ENCODE peak calls at places on chromosomes 1 and 21, in ten cellular contexts. Y is heart left ventricle, I is breast epithelium, Q is NB4, U is adrenal gland, R is endothelial cell of umbilical vein, S is HCT116, Z is IMR-90, L is A549, T is transverse colon. F is an unnamed sample.

GRCh38 chr1:112718691-112719418 is 3.7 kb upstream of the PPM1J start:
- DNase-seq in Y (peak), I (peak), Q (peak), U (peak), R (peak), S (no peak), Z (peak), L (peak), T (peak), F (peak)

GRCh38 chr1:102151242-102151641 is 154.5 kb upstream of the OLFM3 start:
- DNase-seq in Y (no peak), I (no peak), Q (no peak), U (no peak), R (no peak), S (no peak), Z (no peak), L (no peak), T (no peak), F (no peak)

GRCh38 chr1:179754031-179754624 is 11.0 kb downstream of the FAM163A start:
- DNase-seq in Y (no peak), I (no peak), Q (no peak), U (peak), R (no peak), S (no peak), Z (peak), L (no peak), T (no peak), F (no peak)

GRCh38 chr1:37965301-37965700 is 18.4 kb upstream of the INPP5B start:
- DNase-seq in Y (no peak), I (no peak), Q (no peak), U (no peak), R (no peak), S (no peak), Z (no peak), L (no peak), T (no peak), F (no peak)

GRCh38 chr21:14603202-14603601 is 57.1 kb upstream of the SAMSN1 start:
- DNase-seq in Y (no peak), I (no peak), Q (peak), U (no peak), R (peak), S (no peak), Z (peak), L (no peak), T (no peak), F (no peak)

GRCh38 chr1:156870734-156871133 is 10.1 kb downstream of the NTRK1 start:
- DNase-seq in Y (no peak), I (no peak), Q (no peak), U (no peak), R (no peak), S (no peak), Z (peak), L (peak), T (no peak), F (no peak)

GRCh38 chr1:59502009-59502691 is 205.3 kb downstream of the FGGY start:
- DNase-seq in Y (no peak), I (peak), Q (no peak), U (peak), R (no peak), S (no peak), Z (no peak), L (no peak), T (no peak), F (no peak)

GRCh38 chr1:30721311-30722174 is 1.8 kb downstream of the MATN1 start:
- DNase-seq in Y (no peak), I (no peak), Q (no peak), U (no peak), R (no peak), S (no peak), Z (no peak), L (no peak), T (no peak), F (no peak)

GRCh38 chr1:18264450-18265000 is 156.9 kb downstream of the IGSF21 start:
- DNase-seq in Y (no peak), I (no peak), Q (no peak), U (no peak), R (no peak), S (no peak), Z (no peak), L (no peak), T (no peak), F (no peak)

GRCh38 chr1:21659924-21660326 is 9.2 kb downstream of the RAP1GAP start:
- DNase-seq in Y (no peak), I (no peak), Q (no peak), U (peak), R (no peak), S (no peak), Z (no peak), L (no peak), T (no peak), F (no peak)

GRCh38 chr1:21661886-21662285 is 7.3 kb downstream of the RAP1GAP start:
- DNase-seq in Y (no peak), I (no peak), Q (no peak), U (peak), R (no peak), S (no peak), Z (no peak), L (no peak), T (no peak), F (no peak)

GRCh38 chr1:21662426-21663250 is 6.5 kb downstream of the RAP1GAP start:
- DNase-seq in Y (no peak), I (no peak), Q (no peak), U (peak), R (no peak), S (no peak), Z (no peak), L (no peak), T (no peak), F (peak)

GRCh38 chr1:21657456-21658190 is 11.5 kb downstream of the RAP1GAP start:
- DNase-seq in Y (no peak), I (no peak), Q (no peak), U (no peak), R (no peak), S (no peak), Z (no peak), L (no peak), T (no peak), F (no peak)

DNA sequence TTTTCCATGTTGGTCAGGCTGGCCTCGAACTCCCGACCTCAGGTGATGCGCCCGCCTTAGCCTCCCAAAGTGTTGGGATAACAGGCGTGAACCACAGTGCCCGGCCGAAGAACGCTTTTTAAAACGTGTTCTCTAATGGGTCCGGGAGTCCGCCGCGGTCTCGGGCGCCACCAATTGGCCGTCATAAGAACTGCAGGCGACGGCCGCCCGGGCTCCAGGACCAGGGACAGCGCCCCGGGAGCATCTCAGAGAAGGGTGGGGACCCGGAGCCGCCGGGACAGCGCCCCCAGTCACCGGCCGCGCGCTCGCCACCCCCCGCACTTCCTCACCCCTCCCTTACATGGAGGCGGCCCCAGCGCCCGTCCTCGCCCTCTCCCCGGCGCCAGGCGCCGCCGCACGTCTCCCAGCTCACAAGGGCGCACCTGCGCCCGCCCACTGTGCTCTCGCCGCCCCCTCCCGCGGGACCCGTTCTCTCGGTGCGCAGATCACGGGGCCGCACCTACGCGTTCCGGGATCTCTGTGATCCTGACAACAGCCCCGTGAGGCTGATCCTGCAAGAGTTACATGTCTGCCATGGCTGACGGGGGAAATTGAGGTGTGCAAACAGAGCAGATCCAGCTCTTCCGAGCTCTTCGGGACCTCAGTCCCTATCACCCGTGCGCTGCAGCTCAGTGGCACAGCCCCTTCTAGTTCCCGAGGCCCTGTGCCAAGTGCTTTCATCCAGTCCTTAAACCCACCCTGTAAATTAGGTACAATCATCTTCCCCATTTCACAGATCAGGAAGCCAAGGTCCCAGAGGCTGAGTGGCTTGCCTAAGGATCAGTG is 9.8 kb downstream of the RAP1GAP start:
- DNase-seq in Y (peak), I (peak), Q (peak), U (peak), R (peak), S (peak), Z (peak), L (peak), T (peak), F (peak)
- H3K4me3 ChIP-seq in Y (no peak), I (peak), Q (no peak), U (no peak), R (no peak), S (peak), Z (no peak), L (no peak), T (no peak), F (no peak)

DNA sequence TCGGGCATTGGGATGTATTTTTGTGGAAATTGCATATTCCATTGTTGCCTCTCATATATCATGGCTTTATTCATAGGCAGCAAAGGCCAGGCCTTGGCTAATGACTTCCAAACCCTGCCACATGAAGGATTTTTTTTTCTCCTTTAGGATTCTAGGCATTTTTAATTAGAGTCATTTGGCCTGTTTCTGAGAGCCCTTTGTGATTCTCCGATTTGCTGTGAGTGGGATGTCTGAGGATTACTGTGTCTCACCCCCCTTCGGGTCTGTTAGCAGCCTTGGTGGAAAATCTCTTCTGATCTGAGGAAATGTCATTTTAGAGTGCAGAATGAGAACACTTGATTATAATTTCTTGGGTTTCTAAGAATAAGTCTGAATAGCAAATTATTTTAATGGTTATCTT is 253.5 kb downstream of the NTNG1 start:
- DNase-seq in Y (no peak), I (no peak), Q (no peak), U (no peak), R (no peak), S (no peak), Z (no peak), L (no peak), T (no peak), F (no peak)
- TF ChIP-seq POLR2A in Y (no peak), I (no peak), Q (no peak), U (no peak), R (no peak), S (no peak), Z (no peak), L (no peak), T (no peak), F (no peak)

DNA sequence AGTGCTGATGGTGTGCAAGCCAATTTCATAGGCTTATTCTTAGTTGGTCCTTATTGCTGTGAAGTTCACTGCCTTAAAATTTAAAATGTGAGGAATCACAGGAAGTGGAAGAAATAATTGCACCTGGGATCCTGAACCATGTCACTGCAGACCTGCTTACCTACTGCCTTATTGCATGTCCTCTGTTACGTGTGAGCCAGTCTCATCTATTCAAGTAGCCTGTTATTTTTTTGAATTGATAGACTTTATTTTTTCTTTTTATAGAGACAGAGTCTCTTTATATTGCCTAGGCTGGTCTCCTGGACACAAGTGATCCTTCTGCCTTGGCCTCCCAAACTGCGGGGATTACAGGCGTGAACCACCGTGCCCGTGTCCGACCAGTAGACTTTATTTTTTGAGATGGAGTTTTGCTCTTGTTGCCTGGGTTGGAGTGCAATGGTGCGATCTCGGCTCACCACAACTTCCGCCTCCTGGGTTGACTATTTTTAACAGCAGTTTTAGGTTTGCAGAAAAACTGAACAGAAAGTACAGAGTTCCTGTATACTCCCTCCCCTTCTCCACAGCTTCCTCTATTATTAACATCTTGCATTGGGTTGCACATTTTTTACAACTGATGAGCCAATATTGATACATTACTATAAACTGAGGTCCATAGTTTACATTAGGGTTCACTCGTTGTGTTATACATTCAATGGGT is 14.0 kb upstream of the DISC1 start:
- DNase-seq in Y (no peak), I (no peak), Q (peak), U (peak), R (no peak), S (no peak), Z (no peak), L (no peak), T (peak), F (peak)
- H3K4me3 ChIP-seq in Y (no peak), I (no peak), Q (peak), U (no peak), R (no peak), S (no peak), Z (no peak), L (no peak), T (no peak), F (no peak)

GRCh38 chr21:36990508-36991205 is 15.8 kb upstream of the RIPPLY3 start:
- DNase-seq in Y (no peak), I (no peak), Q (no peak), U (no peak), R (no peak), S (no peak), Z (no peak), L (no peak), T (no peak), F (no peak)

GRCh38 chr21:36992671-36993070 is 13.8 kb upstream of the RIPPLY3 start:
- DNase-seq in Y (no peak), I (no peak), Q (no peak), U (no peak), R (no peak), S (no peak), Z (no peak), L (no peak), T (no peak), F (no peak)

GRCh38 chr21:36988536-36988935 is 18.0 kb upstream of the RIPPLY3 start:
- DNase-seq in Y (no peak), I (no peak), Q (no peak), U (no peak), R (no peak), S (no peak), Z (no peak), L (no peak), T (no peak), F (no peak)

GRCh38 chr21:36987845-36988244 is 18.7 kb upstream of the RIPPLY3 start:
- DNase-seq in Y (no peak), I (no peak), Q (no peak), U (no peak), R (no peak), S (no peak), Z (no peak), L (no peak), T (no peak), F (no peak)

DNA sequence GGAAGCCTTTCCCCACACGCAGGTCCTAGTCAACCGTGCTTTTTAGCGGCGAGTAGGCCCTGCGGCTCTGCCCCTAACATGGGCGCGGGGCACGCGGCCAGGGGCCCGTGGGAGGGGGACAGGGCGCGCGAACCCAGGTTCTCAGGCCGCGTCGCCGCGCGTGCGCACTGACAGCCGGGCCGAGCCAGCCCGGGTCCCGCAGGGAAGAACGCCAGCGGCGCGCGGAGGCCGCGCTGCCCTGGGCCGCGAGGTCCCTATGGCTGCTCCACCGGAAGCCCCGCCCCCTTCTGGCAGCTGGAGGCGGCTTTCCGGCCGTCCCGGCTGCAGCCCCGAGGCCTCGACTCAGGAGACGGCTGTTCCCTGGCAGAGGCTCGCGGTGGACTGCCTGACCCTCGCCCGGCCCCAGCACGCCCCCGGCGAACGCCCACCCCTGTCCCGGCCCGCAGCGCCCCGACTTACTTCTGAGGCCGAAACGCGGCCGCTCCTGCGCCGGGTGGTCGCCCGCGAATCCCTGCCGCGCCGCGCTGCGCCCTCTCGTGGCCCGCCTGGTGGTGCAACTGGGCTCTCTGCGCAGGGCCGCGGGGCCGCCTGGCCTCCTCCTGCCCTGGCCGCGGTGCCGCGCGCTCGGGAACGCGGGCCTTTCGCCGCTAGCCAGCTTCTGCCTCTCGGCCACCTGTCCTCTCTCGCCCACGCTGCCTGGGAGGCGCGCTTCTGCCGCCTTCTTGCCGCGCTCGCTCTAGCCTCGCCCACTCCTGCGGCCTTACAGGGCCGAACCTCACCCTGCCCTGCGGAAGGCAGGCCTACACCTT is 16.6 kb upstream of the RIPPLY3 start:
- DNase-seq in Y (peak), I (peak), Q (peak), U (peak), R (peak), S (peak), Z (peak), L (peak), T (peak), F (peak)
- TF ChIP-seq POLR2A in Y (peak), I (no peak), Q (peak), U (peak), R (peak), S (peak), Z (no peak), L (peak), T (peak), F (peak)

DNA sequence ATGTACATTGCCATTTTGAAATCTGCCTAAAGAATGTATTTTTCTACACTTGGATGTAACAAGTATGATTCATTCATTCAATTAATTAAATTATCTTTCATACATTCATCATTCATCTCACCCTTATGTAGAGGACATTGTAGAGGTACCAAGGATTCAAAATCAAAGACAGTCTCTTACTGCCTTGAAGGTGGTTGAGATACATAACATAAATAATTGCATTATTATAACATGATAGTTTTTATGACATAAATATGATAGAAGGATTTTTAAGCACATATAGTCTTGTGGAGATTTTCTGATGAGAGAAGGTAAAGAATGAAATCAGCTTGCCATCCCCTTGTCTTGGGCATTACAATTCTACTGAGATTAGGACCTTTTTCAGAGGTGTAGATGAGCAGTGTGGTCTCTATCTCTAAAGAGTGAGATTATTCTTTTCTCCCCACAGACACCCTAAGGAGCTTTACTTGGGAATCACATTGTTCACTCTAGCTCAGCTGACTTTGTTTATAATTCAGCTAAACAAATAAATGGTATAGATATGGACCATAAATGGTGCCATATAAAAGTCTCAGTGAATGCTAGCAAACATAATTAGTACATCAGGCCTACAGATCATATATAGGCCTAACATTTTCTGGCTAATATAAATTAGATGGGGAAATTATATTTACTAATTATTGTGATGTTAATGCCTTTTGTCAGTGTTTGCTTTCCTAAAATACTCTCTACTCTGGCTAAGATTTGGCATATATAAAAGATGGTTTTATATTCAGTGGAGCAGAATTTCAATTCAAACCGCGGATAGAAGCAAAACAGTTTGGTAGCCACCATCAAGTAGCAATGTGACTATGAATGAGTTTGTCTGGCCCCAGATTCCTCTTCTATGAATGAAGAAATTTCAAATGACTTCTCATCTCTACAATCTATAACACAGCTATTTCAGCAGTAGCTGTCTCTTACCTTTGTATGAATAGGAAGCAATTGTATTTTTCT is 1.9 kb downstream of the RGS1 start:
- DNase-seq in Y (no peak), I (no peak), Q (no peak), U (no peak), R (no peak), S (no peak), Z (no peak), L (no peak), T (no peak), F (no peak)
- H3K4me3 ChIP-seq in Y (no peak), I (no peak), Q (no peak), U (no peak), R (no peak), S (no peak), Z (no peak), L (no peak), T (peak), F (no peak)

GRCh38 chr1:28886731-28887417 is 27.5 kb upstream of the EPB41 start:
- DNase-seq in Y (peak), I (peak), Q (peak), U (peak), R (peak), S (peak), Z (peak), L (peak), T (peak), F (peak)
- TF ChIP-seq POLR2A in Y (peak), I (no peak), Q (peak), U (peak), R (no peak), S (peak), Z (no peak), L (no peak), T (peak), F (peak)

GRCh38 chr1:209207126-209207700 is 376.3 kb upstream of the CAMK1G start:
- DNase-seq in Y (no peak), I (no peak), Q (no peak), U (no peak), R (no peak), S (no peak), Z (no peak), L (no peak), T (no peak), F (no peak)
- H3K4me3 ChIP-seq in Y (peak), I (peak), Q (no peak), U (no peak), R (no peak), S (no peak), Z (no peak), L (no peak), T (no peak), F (no peak)

GRCh38 chr21:33078907-33079582 is 9.1 kb downstream of the OLIG1 start:
- DNase-seq in Y (no peak), I (peak), Q (peak), U (no peak), R (no peak), S (peak), Z (peak), L (peak), T (no peak), F (no peak)
- TF ChIP-seq POLR2A in Y (no peak), I (no peak), Q (no peak), U (no peak), R (no peak), S (no peak), Z (no peak), L (no peak), T (no peak), F (no peak)

F was measured in Peyer's patch.